ENCODE peak calls at places on chromosome 5, in four cellular contexts. K is mesendoderm, H is H9, B is neuronal stem cell. P is an unnamed sample.

GRCh38 chr5:154478224-154478565 is at the start of gene HAND1:
- DNase-seq in K (peak), B (peak), H (peak), P (no peak)

GRCh38 chr5:32058101-32058500 is 116.0 kb downstream of the GOLPH3 start:
- DNase-seq in K (no peak), B (no peak), H (no peak), P (no peak)

GRCh38 chr5:44868541-44868940 is 59.8 kb downstream of the MRPS30 start:
- DNase-seq in K (no peak), B (no peak), H (no peak), P (no peak)

GRCh38 chr5:68196876-68197275 is 18.7 kb upstream of the PIK3R1 start:
- DNase-seq in H (no peak), B (no peak), K (no peak), P (peak)

GRCh38 chr5:140868721-140869554 is at the start of gene PCDHA11:
- DNase-seq in B (peak), H (peak), K (peak), P (no peak)

GRCh38 chr5:126658526-126658925 is 57.8 kb downstream of the PHAX start:
- DNase-seq in B (no peak), H (no peak), K (no peak), P (no peak)

GRCh38 chr5:9621379-9621903 is 8.7 kb downstream of the TAS2R1 start:
- DNase-seq in K (peak), H (no peak), B (no peak), P (peak)

GRCh38 chr5:156093024-156093423 is 233.9 kb upstream of the SGCD start:
- DNase-seq in H (no peak), B (no peak), K (no peak), P (no peak)

GRCh38 chr5:127206320-127207113 is 84.1 kb upstream of the MEGF10 start:
- DNase-seq in H (no peak), K (peak), B (no peak), P (no peak)

GRCh38 chr5:142800776-142801494 is 30.8 kb downstream of the ARHGAP26 start:
- DNase-seq in K (no peak), B (no peak), H (no peak), P (no peak)

GRCh38 chr5:61362796-61363364 is 30.8 kb downstream of the ZSWIM6 start:
- DNase-seq in K (peak), B (no peak), H (peak), P (no peak)

GRCh38 chr5:179858241-179858585 is 404 bp downstream of the MRNIP start:
- DNase-seq in B (no peak), K (peak), H (no peak), P (no peak)

GRCh38 chr5:138568061-138568824 is 7.0 kb downstream of the HSPA9 start:
- DNase-seq in H (no peak), B (no peak), K (no peak), P (no peak)

GRCh38 chr5:142441638-142442037 is 116.8 kb upstream of the SPRY4 start:
- DNase-seq in H (no peak), K (no peak), B (no peak), P (no peak)

GRCh38 chr5:959581-960531 is 48.7 kb upstream of the NKD2 start:
- DNase-seq in K (no peak), H (peak), B (no peak), P (no peak)

GRCh38 chr5:147391781-147392180 is 118.1 kb downstream of the DPYSL3 start:
- DNase-seq in K (peak), B (no peak), H (no peak), P (peak)

GRCh38 chr5:154849791-154850201 is 607 bp downstream of the FAXDC2 start:
- DNase-seq in B (no peak), H (no peak), K (no peak), P (peak)

GRCh38 chr5:57416246-57416996 is 66.2 kb downstream of the ACTBL2 start:
- DNase-seq in B (no peak), H (no peak), K (peak), P (no peak)
- H3K23ac ChIP-seq in B (no peak), H (no peak), K (no peak), P (no peak)

DNA sequence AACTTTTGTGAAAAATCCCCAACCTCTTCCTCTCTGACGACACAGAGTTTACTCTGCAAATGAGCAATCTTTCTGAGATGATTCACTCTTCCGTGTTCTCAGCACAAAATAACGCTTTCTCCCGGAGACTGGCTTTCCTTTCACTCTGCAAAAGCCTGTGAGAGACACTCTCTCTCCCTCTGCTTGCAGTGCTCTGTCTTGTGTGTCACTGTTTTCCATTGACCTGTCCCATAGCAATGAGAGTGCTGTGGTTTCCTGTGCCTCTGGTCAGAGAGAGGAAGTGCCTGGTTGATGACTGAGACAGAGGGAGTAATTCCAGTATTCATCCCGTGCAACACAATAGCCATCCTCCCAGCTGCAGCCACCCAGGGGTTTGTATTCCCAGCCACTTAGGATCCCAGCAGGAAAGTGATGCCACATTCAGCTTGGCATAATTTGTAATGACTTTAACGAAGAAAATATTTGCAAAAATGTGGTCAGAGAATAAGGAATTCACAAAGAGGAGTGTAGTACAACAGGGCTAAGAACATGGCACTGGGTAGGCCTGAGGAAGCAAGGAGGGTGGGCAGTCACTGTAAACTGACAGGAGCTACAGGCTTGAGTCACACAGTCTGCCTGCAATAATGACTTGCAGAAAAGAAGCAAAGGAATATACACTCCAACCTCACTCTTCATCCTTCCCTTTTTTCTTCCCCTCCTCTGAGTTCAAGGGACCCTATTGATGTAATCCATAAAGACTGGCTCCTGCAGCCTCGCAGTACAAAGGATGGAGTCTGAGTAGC is 463.5 kb upstream of the RGMB start:
- DNase-seq in H (peak), B (peak), K (peak), P (peak)
- H3K23ac ChIP-seq in H (no peak), B (no peak), K (no peak), P (no peak)

DNA sequence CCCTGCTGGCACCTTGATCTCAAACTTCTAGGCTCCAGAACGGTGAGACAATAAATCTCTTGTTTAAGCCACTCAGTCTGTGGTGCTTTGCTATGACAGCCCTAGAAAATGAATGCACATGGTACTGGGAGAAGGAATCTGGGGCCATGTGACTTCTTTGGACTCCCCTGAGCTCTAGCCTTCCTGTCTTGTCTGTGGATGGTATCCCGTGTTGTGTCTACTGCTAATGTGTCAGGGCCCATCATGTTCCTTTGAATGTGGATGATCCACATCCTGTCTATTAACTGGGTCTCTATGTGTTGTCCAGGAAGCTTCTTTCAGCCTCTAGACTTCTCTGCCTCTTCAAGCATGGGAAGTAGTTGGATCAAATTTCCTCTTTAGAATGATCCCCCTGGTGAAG is 25.1 kb downstream of the IL7R start:
- DNase-seq in H (no peak), B (no peak), K (no peak), P (no peak)
- H3K23ac ChIP-seq in H (no peak), B (no peak), K (no peak), P (no peak)

GRCh38 chr5:98187945-98188344 is 585.5 kb upstream of the RGMB start:
- DNase-seq in K (no peak), H (no peak), B (no peak), P (no peak)
- H3K23ac ChIP-seq in K (no peak), H (no peak), B (no peak), P (no peak)

GRCh38 chr5:173326501-173326960 is 1.7 kb downstream of the STC2 start:
- DNase-seq in H (no peak), K (peak), B (no peak), P (peak)
- H3K23ac ChIP-seq in H (no peak), K (peak), B (no peak), P (no peak)

DNA sequence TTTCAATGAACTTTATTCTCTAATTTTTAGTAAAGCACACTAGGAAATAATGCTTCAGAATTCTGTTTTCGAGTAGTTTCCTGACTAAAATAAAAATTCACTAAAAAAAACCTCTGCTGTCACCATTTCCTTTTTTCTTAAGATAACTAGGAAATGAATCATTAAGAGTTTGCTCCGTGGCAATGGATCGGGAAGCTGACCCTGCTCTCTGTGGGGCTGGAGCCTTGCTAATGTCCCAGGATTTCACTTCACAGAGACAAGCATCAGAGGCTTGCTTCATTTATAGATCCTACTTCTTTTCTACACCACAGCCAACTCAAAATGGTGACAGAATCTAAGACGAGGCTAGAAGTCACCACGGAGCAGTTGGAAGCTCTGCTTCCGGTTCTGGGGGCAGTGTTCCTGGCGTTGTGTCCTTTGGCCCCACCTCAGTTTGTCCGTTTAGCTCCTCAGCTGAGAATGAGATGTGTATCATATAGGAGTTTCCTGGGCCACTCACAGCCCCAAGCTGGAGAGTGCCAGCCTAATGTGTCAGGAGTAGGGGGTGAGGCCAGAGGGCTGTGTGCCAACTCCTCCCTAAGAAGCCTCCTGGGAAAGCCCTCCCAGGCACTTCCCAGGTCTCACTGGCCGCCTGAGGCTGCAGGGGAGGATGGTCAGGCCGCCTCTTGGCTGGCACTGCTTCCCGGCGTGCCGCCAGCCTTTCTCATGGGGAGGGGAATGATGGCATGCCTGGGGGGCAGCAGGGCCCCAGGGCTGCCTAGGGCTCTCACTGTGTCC is 19.6 kb downstream of the TENT4A start:
- DNase-seq in K (no peak), H (no peak), B (no peak), P (no peak)
- H3K23ac ChIP-seq in K (peak), H (no peak), B (no peak), P (no peak)